ENCODE peak calls at places on chromosomes 7 and 10, in eight cellular contexts. W is GM23248, I is MM.1S, J is OCI-LY7, T is HCT116, D is neural progenitor cell, M is PC-3, C is SK-N-SH. U is an unnamed sample.

GRCh38 chr10:19658131-19658530 is 158.1 kb upstream of the PLXDC2 start:
- DNase-seq in W (no peak), I (no peak), J (no peak), T (no peak), D (no peak), M (peak; percentile 3), C (no peak), U (no peak)

GRCh38 chr7:114264029-114264428 is 150.6 kb upstream of the FOXP2 start:
- DNase-seq in W (peak; percentile 40), I (no peak), J (no peak), T (no peak), D (no peak), M (no peak), C (no peak), U (no peak)

GRCh38 chr10:75084834-75085384 is 26.5 kb upstream of the SAMD8 start:
- DNase-seq in W (no peak), I (no peak), J (no peak), T (no peak), D (no peak), M (no peak), C (no peak), U (no peak)

GRCh38 chr10:70054902-70055301 is 2.3 kb downstream of the MACROH2A2 start:
- DNase-seq in W (no peak), I (no peak), J (no peak), T (no peak), D (peak; percentile 48), M (peak; percentile 23), C (no peak), U (no peak)

GRCh38 chr10:90734415-90734814 is 123.4 kb downstream of the HTR7 start:
- DNase-seq in W (no peak), I (no peak), J (no peak), T (no peak), D (no peak), M (no peak), C (no peak), U (no peak)

GRCh38 chr7:136976504-136977251 is 108.2 kb downstream of the CHRM2 start:
- DNase-seq in W (peak; percentile 4), I (no peak), J (no peak), T (no peak), D (no peak), M (no peak), C (no peak), U (no peak)

GRCh38 chr7:2129376-2130375 is 103.1 kb downstream of the MAD1L1 start:
- DNase-seq in W (no peak), I (no peak), J (peak; percentile 59), T (no peak), D (no peak), M (no peak), C (no peak), U (no peak)

GRCh38 chr10:11678074-11678793 is 63.9 kb upstream of the ECHDC3 start:
- DNase-seq in W (peak; percentile 66), I (peak; percentile 94), J (peak; percentile 96), T (no peak), D (no peak), M (no peak), C (no peak), U (no peak)

GRCh38 chr7:6227294-6227846 is 45.1 kb downstream of the CYTH3 start:
- DNase-seq in W (peak; percentile 58), I (no peak), J (no peak), T (no peak), D (no peak), M (no peak), C (peak; percentile 54), U (peak; percentile 47)

GRCh38 chr10:10797467-10797866 is 220.2 kb upstream of the CELF2 start:
- DNase-seq in W (peak; percentile 47), I (no peak), J (no peak), T (no peak), D (no peak), M (no peak), C (no peak), U (no peak)

GRCh38 chr10:114869500-114869899 is 47.9 kb downstream of the FHIP2A start:
- DNase-seq in W (peak; percentile 75), I (no peak), J (no peak), T (no peak), D (no peak), M (peak; percentile 69), C (no peak), U (no peak)
- TF ChIP-seq EZH2phosphoT487 in W (no peak), I (no peak), J (no peak), T (no peak), D (no peak), M (no peak), C (no peak), U (no peak)

DNA sequence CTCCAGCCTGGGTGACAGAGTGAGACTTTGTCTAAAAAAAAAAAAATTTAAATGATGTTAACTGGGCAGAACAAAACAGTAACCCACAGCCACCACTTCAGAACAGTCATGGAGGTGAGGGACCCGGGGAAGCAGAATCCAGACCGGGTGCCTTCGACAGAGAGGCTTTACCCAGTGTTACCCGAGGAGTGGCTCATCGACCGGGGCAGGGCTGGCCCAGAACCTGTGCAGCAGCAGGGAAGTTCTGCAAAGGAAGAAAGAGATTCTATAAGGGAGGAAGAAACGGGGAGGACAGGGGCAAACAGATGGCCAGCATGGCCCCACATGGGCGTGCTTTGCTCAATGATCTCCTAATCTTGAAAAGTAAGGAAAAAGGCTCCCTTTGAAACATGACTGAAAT is 26.0 kb upstream of the UBE3C start:
- DNase-seq in W (no peak), I (no peak), J (no peak), T (no peak), D (no peak), M (no peak), C (no peak), U (no peak)
- H3K27ac ChIP-seq in W (no peak overlapping the region), I (no peak overlapping the region), J (no peak overlapping the region), T (no peak overlapping the region), D (no peak overlapping the region), M (no peak overlapping the region), C (no peak overlapping the region), U (no peak overlapping the region)

GRCh38 chr10:13080643-13081042 is 19.3 kb upstream of the OPTN start:
- DNase-seq in W (no peak), I (no peak), J (no peak), T (no peak), D (no peak), M (no peak), C (no peak), U (no peak)
- H3K9me3 ChIP-seq in W (no peaks in the 10 kb centered on the region), I (no peaks in the 10 kb centered on the region), J (peaks cover 3% of the 10 kb centered on the region), T (peaks cover 11% of the 10 kb centered on the region), D (no peaks in the 10 kb centered on the region), M (no peaks in the 10 kb centered on the region), C (peaks cover 19% of the 10 kb centered on the region), U (no peaks in the 10 kb centered on the region)

GRCh38 chr7:117269417-117269816 is 53.4 kb downstream of the WNT2 start:
- DNase-seq in W (peak; percentile 97), I (no peak), J (no peak), T (peak; percentile 19), D (no peak), M (peak; percentile 89), C (no peak), U (no peak)
- TF ChIP-seq EZH2phosphoT487 in W (no peak), I (no peak), J (no peak), T (no peak), D (no peak), M (no peak), C (no peak), U (no peak)

DNA sequence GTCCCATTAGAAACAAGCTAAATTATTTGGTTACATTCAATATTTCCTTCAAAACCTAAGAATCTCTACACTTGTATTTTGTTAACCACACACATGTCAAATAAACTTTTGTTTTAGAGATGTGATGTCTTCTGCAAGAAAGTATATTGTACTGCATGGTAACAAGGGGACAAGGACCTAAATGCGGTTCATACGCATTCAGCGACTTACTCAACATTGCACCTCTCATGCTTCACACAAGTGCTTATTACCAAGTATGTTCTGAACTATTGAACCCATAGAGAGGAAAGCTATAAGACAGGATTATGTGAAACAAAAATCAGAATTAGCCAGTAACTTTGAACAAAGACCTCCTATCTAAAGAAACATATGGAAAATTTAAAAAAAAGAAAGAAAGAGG is 68.3 kb downstream of the CREB5 start:
- DNase-seq in W (no peak), I (no peak), J (no peak), T (no peak), D (no peak), M (no peak), C (no peak), U (no peak)
- H3K27ac ChIP-seq in W (no peak overlapping the region), I (no peak overlapping the region), J (no peak overlapping the region), T (no peak overlapping the region), D (no peak overlapping the region), M (no peak overlapping the region), C (no peak overlapping the region), U (peak overlapping the region; percentile 77)

DNA sequence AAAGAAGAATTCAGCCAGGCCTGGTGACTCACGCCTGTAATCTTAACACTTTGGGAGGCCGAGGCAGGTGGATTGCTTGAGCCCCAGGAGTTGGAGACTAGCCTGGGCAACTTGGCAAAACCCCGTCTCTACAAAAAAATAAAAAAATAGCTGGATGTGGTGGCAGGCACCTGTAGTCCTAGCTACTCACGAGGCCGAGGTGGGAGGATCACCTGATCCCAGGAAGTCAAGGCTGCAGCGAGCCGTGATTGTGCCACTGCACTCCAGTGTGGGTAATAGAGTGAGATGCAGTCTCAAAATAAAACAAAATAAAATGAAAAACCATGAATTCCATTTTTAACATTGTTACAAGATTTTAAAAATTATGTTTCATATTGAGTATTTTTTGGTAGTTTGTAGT is 988.9 kb upstream of the ZNF722 start:
- DNase-seq in W (no peak), I (no peak), J (no peak), T (no peak), D (no peak), M (no peak), C (no peak), U (no peak)
- H3K9me3 ChIP-seq in W (no peaks in the 10 kb centered on the region), I (no peaks in the 10 kb centered on the region), J (no peaks in the 10 kb centered on the region), T (no peaks in the 10 kb centered on the region), D (peaks cover 74% of the 10 kb centered on the region), M (no peaks in the 10 kb centered on the region), C (peaks cover 6% of the 10 kb centered on the region), U (peaks cover 9% of the 10 kb centered on the region)

DNA sequence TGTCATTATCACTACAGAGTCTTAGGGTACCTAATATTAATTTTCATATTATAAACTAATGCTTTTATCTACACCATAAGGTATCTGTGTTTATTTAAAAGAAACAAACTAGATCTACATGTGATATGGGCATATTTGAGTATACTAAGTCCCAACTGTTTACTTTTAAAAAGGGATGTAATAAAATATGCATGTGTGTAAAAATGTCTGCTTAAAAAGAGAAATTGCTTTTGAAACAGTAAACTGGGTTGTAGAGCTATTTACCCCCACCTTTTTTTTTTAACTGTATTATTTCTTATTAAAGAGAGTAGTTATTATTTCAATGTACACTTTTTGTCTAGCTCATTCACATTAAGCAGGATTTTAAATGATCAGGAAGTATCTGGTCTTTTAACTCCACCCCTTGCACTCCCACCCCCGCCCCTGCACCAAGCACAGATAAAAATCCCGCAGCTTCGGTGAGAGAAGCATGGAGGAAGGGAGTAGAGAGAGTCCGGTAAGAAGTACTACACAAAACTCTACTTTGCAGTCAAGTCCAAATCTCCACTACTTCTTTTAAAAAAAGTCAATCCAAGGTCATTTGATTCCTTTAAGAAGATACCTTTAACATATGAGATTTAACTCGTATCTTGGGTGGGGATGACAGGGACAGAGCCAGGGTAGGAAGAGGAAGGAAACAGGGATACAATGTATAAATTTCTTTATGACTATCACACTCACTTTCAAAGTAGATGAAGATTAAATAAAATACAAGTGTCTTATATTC is 131.9 kb downstream of the NRBF2 start:
- DNase-seq in W (peak; percentile 70), I (peak; percentile 51), J (peak; percentile 73), T (no peak), D (peak; percentile 51), M (peak; percentile 83), C (peak; percentile 46), U (peak; percentile 56)
- TF ChIP-seq EZH2phosphoT487 in W (no peak), I (no peak), J (no peak), T (no peak), D (no peak), M (no peak), C (no peak), U (no peak)